ENCODE peak calls at places on chromosome 12, in seven cellular contexts. One of them, this sample, is unnamed.

GRCh38 chr12:34399631-34400422 is 377.5 kb downstream of the ALG10 start:
- DNase-seq in thyroid gland: peak
- DNase-seq in A549: no peak
- DNase-seq in CD8-positive, alpha-beta T cell: no peak
- DNase-seq in mesenchymal stem cell: no peak
- DNase-seq in tibial nerve: no peak
- DNase-seq in gastrocnemius medialis: no peak
- DNase-seq in this sample: no peak

GRCh38 chr12:100375023-100375737 is 18.3 kb downstream of the SLC17A8 start:
- DNase-seq in mesenchymal stem cell: no peak
- DNase-seq in A549: no peak
- DNase-seq in tibial nerve: peak
- DNase-seq in thyroid gland: peak
- DNase-seq in CD8-positive, alpha-beta T cell: no peak
- DNase-seq in gastrocnemius medialis: peak
- DNase-seq in this sample: peak

GRCh38 chr12:53994691-53995310 is 5.2 kb upstream of the HOXC9 start:
- DNase-seq in gastrocnemius medialis: no peak
- DNase-seq in tibial nerve: no peak
- DNase-seq in CD8-positive, alpha-beta T cell: no peak
- DNase-seq in A549: no peak
- DNase-seq in mesenchymal stem cell: no peak
- DNase-seq in thyroid gland: no peak
- DNase-seq in this sample: no peak

GRCh38 chr12:106760184-106760531 is 14.3 kb upstream of the RIC8B start:
- DNase-seq in A549: no peak
- DNase-seq in thyroid gland: peak
- DNase-seq in CD8-positive, alpha-beta T cell: no peak
- DNase-seq in gastrocnemius medialis: no peak
- DNase-seq in tibial nerve: no peak
- DNase-seq in mesenchymal stem cell: peak
- DNase-seq in this sample: no peak

GRCh38 chr12:52020539-52021336 is 14.0 kb downstream of the TAMALIN start:
- DNase-seq in CD8-positive, alpha-beta T cell: peak
- DNase-seq in A549: peak
- DNase-seq in gastrocnemius medialis: no peak
- DNase-seq in mesenchymal stem cell: peak
- DNase-seq in tibial nerve: peak
- DNase-seq in thyroid gland: peak
- DNase-seq in this sample: peak

GRCh38 chr12:27772328-27773049 is 7.5 kb upstream of the KLHL42 start:
- DNase-seq in A549: no peak
- DNase-seq in tibial nerve: no peak
- DNase-seq in thyroid gland: no peak
- DNase-seq in CD8-positive, alpha-beta T cell: no peak
- DNase-seq in gastrocnemius medialis: no peak
- DNase-seq in mesenchymal stem cell: peak
- DNase-seq in this sample: no peak

GRCh38 chr12:131803995-131804521 is 24.1 kb upstream of the MMP17 start:
- DNase-seq in CD8-positive, alpha-beta T cell: no peak
- DNase-seq in tibial nerve: no peak
- DNase-seq in mesenchymal stem cell: no peak
- DNase-seq in thyroid gland: peak
- DNase-seq in A549: no peak
- DNase-seq in gastrocnemius medialis: no peak
- DNase-seq in this sample: peak

GRCh38 chr12:47946413-47947107 is 16.8 kb upstream of the TMEM106C start:
- DNase-seq in CD8-positive, alpha-beta T cell: no peak
- DNase-seq in thyroid gland: no peak
- DNase-seq in A549: no peak
- DNase-seq in mesenchymal stem cell: peak
- DNase-seq in gastrocnemius medialis: no peak
- DNase-seq in tibial nerve: no peak
- DNase-seq in this sample: peak

GRCh38 chr12:34404377-34405285 is 382.3 kb downstream of the ALG10 start:
- DNase-seq in CD8-positive, alpha-beta T cell: no peak
- DNase-seq in tibial nerve: no peak
- DNase-seq in thyroid gland: no peak
- DNase-seq in mesenchymal stem cell: no peak
- DNase-seq in gastrocnemius medialis: no peak
- DNase-seq in A549: no peak
- DNase-seq in this sample: no peak

GRCh38 chr12:46332260-46332659 is 40.3 kb downstream of the SLC38A2 start:
- DNase-seq in mesenchymal stem cell: peak
- DNase-seq in thyroid gland: no peak
- DNase-seq in CD8-positive, alpha-beta T cell: no peak
- DNase-seq in A549: no peak
- DNase-seq in gastrocnemius medialis: no peak
- DNase-seq in tibial nerve: no peak
- DNase-seq in this sample: peak

GRCh38 chr12:48815281-48816110 is 2.8 kb upstream of the CACNB3 start:
- DNase-seq in tibial nerve: peak
- DNase-seq in gastrocnemius medialis: peak
- DNase-seq in A549: peak
- DNase-seq in thyroid gland: peak
- DNase-seq in mesenchymal stem cell: peak
- DNase-seq in CD8-positive, alpha-beta T cell: no peak
- DNase-seq in this sample: peak

GRCh38 chr12:71763682-71764379 is 9.2 kb downstream of the RAB21 start:
- DNase-seq in thyroid gland: no peak
- DNase-seq in A549: no peak
- DNase-seq in mesenchymal stem cell: no peak
- DNase-seq in CD8-positive, alpha-beta T cell: no peak
- DNase-seq in gastrocnemius medialis: no peak
- DNase-seq in tibial nerve: no peak
- DNase-seq in this sample: peak

GRCh38 chr12:6428326-6428725 is 16.4 kb upstream of the CD27 start:
- DNase-seq in tibial nerve: no peak
- DNase-seq in thyroid gland: no peak
- DNase-seq in A549: no peak
- DNase-seq in CD8-positive, alpha-beta T cell: no peak
- DNase-seq in mesenchymal stem cell: no peak
- DNase-seq in gastrocnemius medialis: no peak
- DNase-seq in this sample: no peak
- H3K4me3 ChIP-seq in tibial nerve: no peak
- H3K4me3 ChIP-seq in thyroid gland: no peak
- H3K4me3 ChIP-seq in A549: no peak
- H3K4me3 ChIP-seq in CD8-positive, alpha-beta T cell: no peak
- H3K4me3 ChIP-seq in mesenchymal stem cell: no peak
- H3K4me3 ChIP-seq in gastrocnemius medialis: no peak
- H3K4me3 ChIP-seq in this sample: no peak

GRCh38 chr12:105053116-105053572 is 31.1 kb downstream of the ALDH1L2 start:
- DNase-seq in mesenchymal stem cell: peak
- DNase-seq in A549: peak
- DNase-seq in gastrocnemius medialis: peak
- DNase-seq in CD8-positive, alpha-beta T cell: peak
- DNase-seq in thyroid gland: peak
- DNase-seq in tibial nerve: peak
- DNase-seq in this sample: peak

GRCh38 chr12:105057174-105057573 is 27.1 kb downstream of the ALDH1L2 start:
- DNase-seq in A549: no peak
- DNase-seq in thyroid gland: no peak
- DNase-seq in CD8-positive, alpha-beta T cell: no peak
- DNase-seq in mesenchymal stem cell: no peak
- DNase-seq in tibial nerve: no peak
- DNase-seq in gastrocnemius medialis: no peak
- DNase-seq in this sample: no peak

GRCh38 chr12:105047303-105047702 is 37.0 kb downstream of the ALDH1L2 start:
- DNase-seq in tibial nerve: no peak
- DNase-seq in mesenchymal stem cell: no peak
- DNase-seq in gastrocnemius medialis: no peak
- DNase-seq in A549: no peak
- DNase-seq in CD8-positive, alpha-beta T cell: no peak
- DNase-seq in thyroid gland: no peak
- DNase-seq in this sample: no peak

GRCh38 chr12:105048315-105048714 is 35.9 kb downstream of the ALDH1L2 start:
- DNase-seq in tibial nerve: no peak
- DNase-seq in CD8-positive, alpha-beta T cell: no peak
- DNase-seq in thyroid gland: no peak
- DNase-seq in mesenchymal stem cell: no peak
- DNase-seq in A549: no peak
- DNase-seq in gastrocnemius medialis: no peak
- DNase-seq in this sample: no peak

GRCh38 chr12:105051981-105052380 is 32.3 kb downstream of the ALDH1L2 start:
- DNase-seq in CD8-positive, alpha-beta T cell: no peak
- DNase-seq in tibial nerve: no peak
- DNase-seq in A549: no peak
- DNase-seq in thyroid gland: no peak
- DNase-seq in gastrocnemius medialis: no peak
- DNase-seq in mesenchymal stem cell: no peak
- DNase-seq in this sample: no peak
- H3K27ac ChIP-seq in CD8-positive, alpha-beta T cell: no peak
- H3K27ac ChIP-seq in tibial nerve: no peak
- H3K27ac ChIP-seq in A549: no peak
- H3K27ac ChIP-seq in thyroid gland: no peak
- H3K27ac ChIP-seq in gastrocnemius medialis: no peak
- H3K27ac ChIP-seq in mesenchymal stem cell: no peak
- H3K27ac ChIP-seq in this sample: no peak

GRCh38 chr12:124939428-124940142 is 25.1 kb upstream of the UBC start:
- DNase-seq in tibial nerve: peak
- DNase-seq in CD8-positive, alpha-beta T cell: peak
- DNase-seq in gastrocnemius medialis: peak
- DNase-seq in A549: peak
- DNase-seq in thyroid gland: peak
- DNase-seq in mesenchymal stem cell: peak
- DNase-seq in this sample: peak

GRCh38 chr12:124940143-124940392 is 25.6 kb upstream of the UBC start:
- DNase-seq in mesenchymal stem cell: no peak
- DNase-seq in gastrocnemius medialis: no peak
- DNase-seq in CD8-positive, alpha-beta T cell: no peak
- DNase-seq in thyroid gland: no peak
- DNase-seq in A549: peak
- DNase-seq in tibial nerve: no peak
- DNase-seq in this sample: no peak

GRCh38 chr12:124940393-124941169 is 26.1 kb upstream of the UBC start:
- DNase-seq in thyroid gland: peak
- DNase-seq in CD8-positive, alpha-beta T cell: peak
- DNase-seq in tibial nerve: peak
- DNase-seq in A549: peak
- DNase-seq in mesenchymal stem cell: peak
- DNase-seq in gastrocnemius medialis: peak
- DNase-seq in this sample: peak

GRCh38 chr12:124938066-124938465 is 23.6 kb upstream of the UBC start:
- DNase-seq in tibial nerve: no peak
- DNase-seq in CD8-positive, alpha-beta T cell: no peak
- DNase-seq in mesenchymal stem cell: no peak
- DNase-seq in thyroid gland: no peak
- DNase-seq in gastrocnemius medialis: no peak
- DNase-seq in A549: no peak
- DNase-seq in this sample: no peak

DNA sequence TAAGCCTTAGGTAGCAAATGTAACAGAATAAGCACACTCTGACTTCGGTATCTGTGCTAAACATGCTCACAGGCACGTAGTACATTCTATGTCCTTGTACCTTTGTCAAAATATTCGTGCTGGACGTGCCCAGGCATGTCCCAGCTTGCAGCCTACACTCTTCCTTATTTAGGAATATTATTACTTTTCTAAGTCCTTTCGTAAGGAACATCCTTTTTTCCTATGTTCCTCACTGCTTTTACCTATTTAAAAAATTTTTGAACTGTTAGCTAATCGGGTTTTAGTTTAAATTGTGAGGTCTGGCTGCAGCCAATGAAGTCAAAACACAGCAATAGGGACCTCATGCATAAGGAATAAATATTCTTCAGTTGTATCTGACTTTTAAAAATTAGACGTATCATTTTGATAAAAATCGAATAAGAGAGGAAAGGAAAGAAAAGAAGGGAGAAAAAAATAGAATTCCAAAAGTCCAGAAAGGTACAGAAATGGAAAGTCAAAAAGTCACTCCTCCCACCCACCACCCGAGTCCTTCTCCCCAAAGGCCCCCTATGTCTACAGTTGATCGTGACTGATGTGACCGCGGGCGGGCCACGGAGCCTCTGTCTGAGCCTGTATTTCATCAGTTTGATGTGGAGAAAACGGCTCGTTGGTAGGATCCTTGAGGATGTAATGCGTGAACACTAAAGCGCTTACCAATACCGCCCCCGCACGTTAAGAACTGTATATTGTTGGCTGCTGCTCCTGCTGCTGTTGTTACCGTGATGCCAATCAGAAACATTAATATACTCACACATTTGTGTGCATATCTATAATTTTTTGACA is 24.4 kb upstream of the UBC start:
- DNase-seq in CD8-positive, alpha-beta T cell: peak
- DNase-seq in mesenchymal stem cell: peak
- DNase-seq in gastrocnemius medialis: peak
- DNase-seq in A549: no peak
- DNase-seq in thyroid gland: peak
- DNase-seq in tibial nerve: peak
- DNase-seq in this sample: peak
- H3K4me3 ChIP-seq in CD8-positive, alpha-beta T cell: peak
- H3K4me3 ChIP-seq in mesenchymal stem cell: no peak
- H3K4me3 ChIP-seq in gastrocnemius medialis: peak
- H3K4me3 ChIP-seq in A549: peak
- H3K4me3 ChIP-seq in thyroid gland: no peak
- H3K4me3 ChIP-seq in tibial nerve: peak
- H3K4me3 ChIP-seq in this sample: peak

GRCh38 chr12:64229796-64230195 is 7.7 kb upstream of the KICS2 start:
- DNase-seq in thyroid gland: no peak
- DNase-seq in gastrocnemius medialis: no peak
- DNase-seq in tibial nerve: no peak
- DNase-seq in A549: no peak
- DNase-seq in CD8-positive, alpha-beta T cell: no peak
- DNase-seq in mesenchymal stem cell: no peak
- DNase-seq in this sample: no peak
- H3K27ac ChIP-seq in thyroid gland: no peak
- H3K27ac ChIP-seq in gastrocnemius medialis: no peak
- H3K27ac ChIP-seq in tibial nerve: no peak
- H3K27ac ChIP-seq in A549: no peak
- H3K27ac ChIP-seq in CD8-positive, alpha-beta T cell: no peak
- H3K27ac ChIP-seq in mesenchymal stem cell: no peak
- H3K27ac ChIP-seq in this sample: no peak

DNA sequence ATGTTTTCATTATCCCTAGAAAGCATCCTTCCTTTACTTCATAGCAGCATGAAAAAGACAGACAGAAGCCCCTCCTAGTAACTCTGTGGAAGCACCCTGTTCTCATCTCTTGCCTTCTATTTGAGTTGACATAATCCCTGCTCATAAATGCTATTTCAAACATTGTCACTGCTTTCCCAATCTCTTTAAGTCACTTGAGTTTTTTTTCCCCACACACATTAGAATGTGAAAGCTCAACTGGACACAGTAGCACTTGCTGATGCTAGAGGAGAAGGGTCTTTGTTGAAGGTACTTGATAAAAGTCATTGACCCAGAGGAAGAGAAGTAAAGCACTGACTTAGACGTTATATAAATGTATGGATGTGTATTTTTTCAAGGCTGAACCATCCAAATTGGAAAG is 3.0 kb downstream of the E2F7 start:
- DNase-seq in mesenchymal stem cell: peak
- DNase-seq in tibial nerve: no peak
- DNase-seq in A549: no peak
- DNase-seq in gastrocnemius medialis: no peak
- DNase-seq in CD8-positive, alpha-beta T cell: no peak
- DNase-seq in thyroid gland: no peak
- DNase-seq in this sample: peak
- H3K4me3 ChIP-seq in mesenchymal stem cell: no peak
- H3K4me3 ChIP-seq in tibial nerve: no peak
- H3K4me3 ChIP-seq in A549: no peak
- H3K4me3 ChIP-seq in gastrocnemius medialis: no peak
- H3K4me3 ChIP-seq in CD8-positive, alpha-beta T cell: no peak
- H3K4me3 ChIP-seq in thyroid gland: no peak
- H3K4me3 ChIP-seq in this sample: peak

This sample was measured in fibroblast of lung.